ENCODE peak calls at places on chromosomes 13 and 19, in eight cellular contexts. W is IMR-90, F is heart left ventricle, R is uterus, B is transverse colon, A is A549, H is stomach, S is tibial nerve. E is an unnamed sample. For H3K4me1, the result is how much of the 10 kb centered on the place peaks cover.

GRCh38 chr19:7385062-7385461 is 36.3 kb downstream of the ARHGEF18 start:
- DNase-seq in F (no peak), B (no peak), H (no peak), R (no peak), A (no peak), W (no peak), S (no peak), E (no peak)

GRCh38 chr13:61414686-61415664 is 674 bp downstream of the PCDH20 start:
- DNase-seq in R (no peak), W (no peak), F (peak), A (no peak), H (peak), S (no peak), B (peak), E (peak)

GRCh38 chr13:105774739-105775460 is 760.6 kb downstream of the EFNB2 start:
- DNase-seq in A (peak), R (no peak), B (no peak), W (peak), F (no peak), H (no peak), S (no peak), E (no peak)

GRCh38 chr13:31898383-31899071 is 133.0 kb upstream of the FRY start:
- DNase-seq in W (no peak), B (no peak), F (no peak), A (no peak), R (no peak), H (no peak), S (no peak), E (no peak)

GRCh38 chr19:6802336-6803035 is 30.0 kb downstream of the VAV1 start:
- DNase-seq in H (peak), R (peak), A (peak), B (peak), S (no peak), F (peak), W (no peak), E (peak)

GRCh38 chr13:106038752-106039151 is 496.7 kb downstream of the EFNB2 start:
- DNase-seq in S (no peak), H (no peak), F (no peak), W (peak), B (no peak), R (no peak), A (no peak), E (no peak)

GRCh38 chr13:95349267-95349666 is 48.0 kb upstream of the ABCC4 start:
- DNase-seq in S (no peak), W (peak), H (no peak), B (no peak), R (no peak), A (peak), F (no peak), E (no peak)

GRCh38 chr13:107681611-107682010 is 533.7 kb downstream of the LIG4 start:
- DNase-seq in H (no peak), S (no peak), F (no peak), B (no peak), A (no peak), W (no peak), R (no peak), E (no peak)

GRCh38 chr13:76225815-76226489 is 589.8 kb downstream of the LMO7 start:
- DNase-seq in W (peak), S (no peak), A (no peak), F (peak), R (no peak), B (no peak), H (no peak), E (no peak)

GRCh38 chr19:56191115-56191514 is 6.5 kb downstream of the ZSCAN5B start:
- DNase-seq in A (no peak), H (no peak), W (no peak), R (no peak), B (no peak), S (no peak), F (no peak), E (no peak)

GRCh38 chr13:40668335-40668734 is 1.9 kb upstream of the FOXO1 start:
- DNase-seq in R (peak), B (peak), H (no peak), W (no peak), S (peak), F (peak), A (peak), E (peak)

GRCh38 chr13:20706661-20707060 is 3.2 kb downstream of the IL17D start:
- DNase-seq in B (no peak), S (no peak), F (no peak), R (no peak), H (no peak), W (no peak), A (no peak), E (no peak)

GRCh38 chr19:6278740-6279619 is 795 bp downstream of the MLLT1 start:
- DNase-seq in H (no peak), B (no peak), W (no peak), S (no peak), A (no peak), R (peak), F (no peak), E (no peak)

GRCh38 chr13:97223711-97224461 is 1.8 kb downstream of the MBNL2 start:
- DNase-seq in F (peak), H (peak), W (peak), S (no peak), A (peak), R (peak), B (peak), E (peak)

GRCh38 chr13:101977475-101977874 is 424.4 kb downstream of the FGF14 start:
- DNase-seq in H (no peak), W (no peak), B (no peak), R (no peak), A (no peak), S (no peak), F (no peak), E (no peak)

GRCh38 chr19:14349426-14349825 is 31.8 kb upstream of the ADGRE5 start:
- DNase-seq in A (no peak), F (no peak), H (no peak), R (no peak), S (no peak), B (no peak), W (no peak), E (no peak)

GRCh38 chr13:71780546-71780945 is 86.5 kb downstream of the DACH1 start:
- DNase-seq in B (no peak), H (no peak), S (no peak), A (no peak), R (no peak), F (no peak), W (no peak), E (no peak)

GRCh38 chr19:33472696-33473624 is 48.6 kb downstream of the PEPD start:
- DNase-seq in A (no peak), F (no peak), S (no peak), H (no peak), W (peak), R (no peak), B (no peak), E (no peak)

GRCh38 chr19:47100290-47100689 is 13.3 kb downstream of the ZC3H4 start:
- DNase-seq in A (no peak), H (no peak), S (no peak), F (no peak), W (no peak), R (no peak), B (no peak), E (no peak)

GRCh38 chr19:1295169-1296012 is 9.7 kb downstream of the EFNA2 start:
- DNase-seq in H (no peak), R (no peak), S (no peak), F (no peak), A (no peak), B (no peak), W (no peak), E (no peak)

GRCh38 chr19:32397736-32398135 is 7.8 kb upstream of the DPY19L3 start:
- DNase-seq in S (no peak), H (no peak), A (no peak), R (no peak), F (no peak), B (no peak), W (peak), E (no peak)

GRCh38 chr19:15875075-15875474 is 22.8 kb downstream of the CYP4F2 start:
- DNase-seq in B (no peak), A (no peak), W (no peak), S (no peak), R (no peak), H (no peak), F (no peak), E (no peak)

GRCh38 chr19:55482128-55482961 is 2.6 kb upstream of the NAT14 start:
- DNase-seq in B (no peak), H (no peak), A (no peak), R (no peak), S (no peak), F (no peak), W (no peak), E (no peak)

GRCh38 chr13:99087954-99088491 is 110.2 kb upstream of the DOCK9 start:
- DNase-seq in A (peak), R (no peak), S (no peak), H (no peak), B (peak), W (no peak), F (no peak), E (no peak)

GRCh38 chr13:95571941-95572340 is 19.4 kb downstream of the CLDN10 start:
- DNase-seq in H (no peak), S (no peak), R (no peak), A (no peak), W (no peak), B (no peak), F (no peak), E (no peak)

GRCh38 chr19:15498156-15498858 is 10.0 kb upstream of the CYP4F22 start:
- DNase-seq in S (no peak), B (no peak), R (no peak), H (no peak), A (no peak), W (no peak), F (no peak), E (no peak)

GRCh38 chr19:7874080-7874856 is at the start of gene PRR36:
- DNase-seq in W (no peak), H (peak), B (no peak), F (no peak), R (no peak), A (no peak), S (no peak), E (no peak)

GRCh38 chr19:30167976-30168635 is 204.1 kb upstream of the ZNF536 start:
- DNase-seq in F (no peak), R (no peak), S (no peak), H (no peak), W (no peak), A (no peak), B (no peak), E (no peak)

GRCh38 chr19:7337380-7338194 is 11.2 kb upstream of the ARHGEF18 start:
- DNase-seq in B (peak), H (no peak), R (no peak), W (no peak), A (no peak), F (peak), S (no peak), E (peak)

GRCh38 chr19:12163841-12164240 is 945 bp downstream of the ZNF136 start:
- DNase-seq in H (no peak), B (no peak), S (no peak), W (peak), A (no peak), F (no peak), R (no peak), E (no peak)

GRCh38 chr19:51531349-51532315 is at the start of gene SIGLEC6:
- DNase-seq in W (no peak), R (no peak), A (no peak), H (peak), B (peak), S (peak), F (peak), E (peak)

GRCh38 chr13:51894239-51894638 is 32.5 kb downstream of the CCDC70 start:
- DNase-seq in R (no peak), F (no peak), B (no peak), W (no peak), S (no peak), H (no peak), A (no peak), E (no peak)

GRCh38 chr19:19329199-19329598 is 8.6 kb downstream of the MAU2 start:
- DNase-seq in H (no peak), B (no peak), W (no peak), S (no peak), R (no peak), A (no peak), F (no peak), E (no peak)

GRCh38 chr13:32475403-32475802 is 47.5 kb upstream of the N4BP2L1 start:
- DNase-seq in A (no peak), H (no peak), B (no peak), S (no peak), R (no peak), W (no peak), F (no peak), E (no peak)

GRCh38 chr19:55086730-55087541 is 11.3 kb downstream of the EPS8L1 start:
- DNase-seq in S (peak), B (peak), A (no peak), R (peak), W (peak), F (peak), H (peak), E (peak)

DNA sequence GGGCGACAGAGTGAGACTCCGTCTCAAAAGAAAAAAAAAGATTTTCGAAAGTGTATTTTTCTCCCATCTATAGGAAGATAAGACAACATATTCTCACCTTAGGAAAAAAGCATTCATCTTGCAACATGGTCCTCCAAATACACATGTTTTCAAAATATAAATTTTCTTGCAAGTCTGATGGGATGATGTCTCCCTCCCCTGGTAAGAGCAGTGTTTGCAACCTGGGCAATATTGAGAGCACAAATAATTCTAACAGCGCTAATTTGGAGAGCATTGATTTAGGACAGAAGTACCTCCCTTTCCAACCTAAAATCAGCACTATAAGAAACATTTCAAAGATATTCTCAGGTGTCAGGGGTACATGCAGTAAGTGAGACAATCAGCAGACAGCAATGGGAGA is 61.0 kb upstream of the SHISA2 start:
- DNase-seq in S (no peak), F (no peak), H (no peak), B (no peak), A (no peak), R (no peak), W (peak), E (no peak)
- H3K4me1 ChIP-seq in S (under half), F (under half), H (under half), B (under half), A (under half), R (under half), W (under half), E (under half)

GRCh38 chr13:49369876-49370275 is 74.0 kb downstream of the CAB39L start:
- DNase-seq in A (no peak), F (no peak), H (no peak), W (no peak), B (no peak), S (no peak), R (no peak), E (no peak)

GRCh38 chr13:49370390-49370789 is 73.5 kb downstream of the CAB39L start:
- DNase-seq in S (no peak), R (no peak), A (no peak), W (no peak), B (no peak), F (no peak), H (no peak), E (no peak)

GRCh38 chr13:49368688-49369087 is 75.2 kb downstream of the CAB39L start:
- DNase-seq in B (no peak), A (no peak), R (no peak), W (no peak), H (no peak), F (no peak), S (no peak), E (no peak)

GRCh38 chr13:49366841-49367240 is 77.0 kb downstream of the CAB39L start:
- DNase-seq in A (no peak), R (no peak), S (no peak), H (peak), B (no peak), W (peak), F (no peak), E (no peak)

DNA sequence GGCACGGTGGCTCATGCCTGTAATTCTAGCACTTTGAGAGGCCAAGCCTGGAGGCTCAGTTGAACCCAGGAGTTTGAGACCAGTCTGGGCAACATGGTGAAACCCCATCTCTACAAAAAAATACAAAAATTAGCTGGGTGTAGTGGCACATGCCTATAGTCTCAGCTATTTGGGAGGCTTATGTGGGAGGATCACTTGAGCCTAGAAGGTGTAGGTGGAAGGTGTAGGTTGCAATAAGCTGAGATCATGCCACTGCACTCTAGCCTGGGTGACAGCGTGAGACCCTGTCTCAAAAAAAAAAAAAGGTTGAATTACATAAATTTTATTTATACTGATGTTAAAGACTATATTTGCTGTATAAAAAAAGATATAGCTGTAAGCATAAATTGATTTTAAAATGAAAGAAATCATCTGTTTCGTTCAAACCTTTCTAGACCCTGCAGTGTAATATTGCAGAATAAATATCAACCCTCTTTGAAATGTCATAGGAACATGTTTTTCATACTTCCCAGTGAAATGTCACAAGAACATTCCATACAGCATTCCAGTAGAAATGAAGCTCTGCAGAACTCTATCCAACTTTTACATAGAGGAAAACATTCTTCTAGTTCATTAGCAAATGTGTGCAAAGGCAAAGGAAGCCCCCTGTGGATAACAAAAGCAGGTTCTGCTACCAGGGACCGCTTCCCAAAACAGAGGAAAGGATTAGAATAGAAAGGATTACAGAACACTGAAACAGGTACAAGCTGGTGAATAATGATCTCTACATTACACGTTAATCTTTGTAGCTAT is 76.0 kb downstream of the CAB39L start:
- DNase-seq in B (no peak), H (no peak), W (no peak), F (no peak), S (no peak), A (no peak), R (no peak), E (no peak)
- H3K27ac ChIP-seq in B (peak), H (peak), W (peak), F (peak), S (peak), A (no peak), R (no peak), E (peak)

GRCh38 chr19:40284251-40284500 is 969 bp downstream of the AKT2 start:
- DNase-seq in B (no peak), A (no peak), W (no peak), R (no peak), F (no peak), S (no peak), H (no peak), E (no peak)

GRCh38 chr19:40283414-40284250 is 1.5 kb downstream of the AKT2 start:
- DNase-seq in A (no peak), S (no peak), H (no peak), W (peak), R (no peak), F (no peak), B (no peak), E (no peak)

GRCh38 chr19:40286235-40286530 is 1.0 kb upstream of the AKT2 start:
- DNase-seq in B (no peak), R (no peak), S (no peak), A (no peak), H (no peak), W (no peak), F (no peak), E (no peak)

GRCh38 chr19:40285353-40286234 is 449 bp upstream of the AKT2 start:
- DNase-seq in B (peak), F (peak), S (peak), A (peak), W (peak), R (peak), H (peak), E (peak)

DNA sequence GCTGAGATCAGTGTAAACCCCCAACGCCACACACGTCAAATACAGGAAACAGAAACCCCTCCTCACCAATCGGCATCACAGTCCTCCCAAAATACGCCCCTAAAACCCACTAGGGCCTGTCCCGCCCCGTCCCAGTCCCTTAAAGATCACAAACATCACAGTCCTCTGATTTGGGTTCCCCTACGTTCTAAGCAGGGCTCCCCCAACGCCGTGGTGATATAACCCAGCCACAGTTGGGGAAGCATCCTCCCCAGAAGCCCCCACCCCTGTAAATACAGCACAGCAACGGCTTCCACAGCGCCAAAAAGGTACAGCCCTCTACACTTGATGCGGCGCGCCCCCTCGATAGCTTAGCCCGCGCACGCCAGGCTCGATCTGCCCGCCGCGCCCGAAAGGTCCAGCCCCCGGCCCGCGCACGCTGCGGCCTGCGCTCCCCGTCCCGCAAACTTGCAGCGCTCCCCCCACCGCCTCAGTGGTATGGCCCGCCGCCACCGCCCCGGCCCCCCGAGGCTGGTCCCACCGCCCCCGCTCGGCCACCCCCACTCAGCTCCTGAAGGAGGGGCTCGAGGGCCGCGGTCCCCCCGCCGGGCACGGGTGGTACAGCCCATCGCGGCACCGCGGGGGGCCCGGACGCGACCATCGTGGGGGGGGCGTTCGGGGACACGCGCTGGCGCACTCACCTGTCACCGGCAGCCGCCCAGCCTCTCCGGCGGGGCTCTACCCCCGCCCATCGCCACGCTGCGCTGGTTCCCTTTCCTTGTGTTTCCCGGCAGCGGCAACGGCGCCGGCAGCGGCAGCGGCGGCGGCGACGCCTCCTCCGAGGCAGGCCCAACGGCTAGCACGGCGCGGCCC is at the start of gene AKT2:
- DNase-seq in F (peak), S (no peak), R (peak), B (no peak), W (peak), A (peak), H (no peak), E (no peak)
- TF ChIP-seq POLR2A in F (no peak), S (no peak), R (no peak), B (peak), W (peak), A (no peak), H (no peak), E (no peak)

GRCh38 chr13:110254751-110255553 is 52.0 kb downstream of the COL4A1 start:
- DNase-seq in F (no peak), B (no peak), R (no peak), A (no peak), S (no peak), W (peak), H (no peak), E (no peak)
- H3K4me1 ChIP-seq in F (half or more), B (under half), R (under half), A (under half), S (half or more), W (under half), H (under half), E (under half)

GRCh38 chr13:77737583-77738200 is 40.2 kb downstream of the SLAIN1 start:
- DNase-seq in A (no peak), R (no peak), W (no peak), H (no peak), F (no peak), S (no peak), B (no peak), E (no peak)
- H3K27ac ChIP-seq in A (no peak), R (no peak), W (no peak), H (no peak), F (no peak), S (no peak), B (no peak), E (no peak)

GRCh38 chr19:50358483-50359431 is 6.7 kb downstream of the NAPSA start:
- DNase-seq in R (peak), S (no peak), H (peak), B (peak), A (no peak), W (peak), F (peak), E (peak)
- TF ChIP-seq POLR2A in R (no peak), S (peak), H (no peak), B (peak), A (no peak), W (no peak), F (no peak), E (no peak)